ENCODE peak calls at places on chromosomes 7 and 10, in nine cellular contexts. S is H1; U is testis; B is suprapubic skin; L is CD8-positive, alpha-beta T cell; Y is HepG2; D is endodermal cell; G is kidney; Z is adrenal gland. M is an unnamed sample. For H3K4me1, the result is how much of the 10 kb centered on the place peaks cover.

GRCh38 chr10:116878123-116878522 is 28.8 kb downstream of the ENO4 start:
- DNase-seq in Z (no peak), S (no peak), B (no peak), Y (no peak), U (no peak), D (no peak), G (no peak), L (no peak), M (no peak)

GRCh38 chr10:113854019-113854756 is at the start of the genes DCLRE1A and NHLRC2:
- DNase-seq in B (peak), G (peak), Y (peak), S (peak), L (peak), U (peak), Z (peak), D (peak), M (peak)

GRCh38 chr7:86469680-86470295 is 173.9 kb upstream of the GRM3 start:
- DNase-seq in Z (peak), L (peak), D (peak), S (peak), G (no peak), Y (peak), U (peak), B (no peak), M (peak)

GRCh38 chr7:30913821-30914515 is 2.3 kb downstream of the AQP1 start:
- DNase-seq in B (no peak), Y (no peak), U (no peak), L (no peak), D (peak), G (no peak), Z (no peak), S (no peak), M (no peak)

GRCh38 chr10:132865236-132865635 is 77.1 kb downstream of the CFAP46 start:
- DNase-seq in D (peak), U (no peak), B (peak), Y (no peak), G (peak), Z (peak), S (peak), L (no peak), M (no peak)

GRCh38 chr10:58177362-58177947 is 90.2 kb downstream of the IPMK start:
- DNase-seq in B (no peak), L (no peak), U (no peak), G (no peak), D (no peak), Z (no peak), S (no peak), Y (peak), M (no peak)

GRCh38 chr10:101140084-101140949 is 9.2 kb downstream of the TLX1 start:
- DNase-seq in L (no peak), Y (no peak), S (no peak), B (no peak), G (peak), U (no peak), Z (no peak), D (peak), M (no peak)

GRCh38 chr7:92735707-92736106 is 100.7 kb downstream of the CDK6 start:
- DNase-seq in D (no peak), Z (no peak), U (no peak), L (no peak), Y (no peak), B (no peak), S (no peak), G (no peak), M (no peak)

GRCh38 chr10:120392671-120393079 is 64.4 kb upstream of the PLPP4 start:
- DNase-seq in Z (no peak), U (no peak), Y (no peak), G (no peak), B (no peak), S (no peak), D (no peak), L (no peak), M (no peak)

GRCh38 chr7:144526912-144527610 is 123.6 kb upstream of the NOBOX start:
- DNase-seq in Z (no peak), D (no peak), B (no peak), L (no peak), G (no peak), U (no peak), S (no peak), Y (no peak), M (no peak)

GRCh38 chr7:106534271-106534846 is 126.6 kb downstream of the CCDC71L start:
- DNase-seq in G (no peak), L (no peak), U (no peak), S (no peak), B (no peak), Z (no peak), D (peak), Y (no peak), M (no peak)

GRCh38 chr10:116621934-116622655 is 1.3 kb downstream of the PNLIPRP2 start:
- DNase-seq in L (no peak), D (no peak), G (no peak), Y (no peak), B (no peak), Z (no peak), U (no peak), S (no peak), M (no peak)

GRCh38 chr10:95785942-95786669 is 30.1 kb downstream of the ENTPD1 start:
- DNase-seq in L (no peak), Z (no peak), S (no peak), U (no peak), G (no peak), Y (no peak), B (no peak), D (no peak), M (no peak)

GRCh38 chr7:95989301-95989700 is 216.9 kb downstream of the DYNC1I1 start:
- DNase-seq in L (no peak), D (peak), S (no peak), G (no peak), Y (no peak), B (no peak), Z (no peak), U (peak), M (no peak)

GRCh38 chr7:17130281-17131059 is 168.0 kb upstream of the AHR start:
- DNase-seq in Z (no peak), D (peak), B (no peak), L (no peak), S (no peak), Y (peak), G (no peak), U (no peak), M (no peak)

GRCh38 chr10:35420044-35420443 is 83.7 kb downstream of the CCNY start:
- DNase-seq in Z (no peak), U (no peak), Y (no peak), D (no peak), G (no peak), L (no peak), B (no peak), S (no peak), M (no peak)

GRCh38 chr7:12369700-12370099 is 34.0 kb downstream of the VWDE start:
- DNase-seq in S (no peak), D (no peak), U (no peak), B (no peak), Z (no peak), L (no peak), G (no peak), Y (no peak), M (no peak)

GRCh38 chr7:138891446-138891810 is 89.8 kb downstream of the KIAA1549 start:
- DNase-seq in B (no peak), L (no peak), U (no peak), Z (no peak), S (no peak), D (no peak), G (no peak), Y (no peak), M (no peak)

GRCh38 chr7:37354661-37355131 is 94.0 kb downstream of the ELMO1 start:
- DNase-seq in Z (peak), G (peak), B (peak), S (no peak), Y (no peak), D (no peak), L (no peak), U (peak), M (no peak)

GRCh38 chr10:44439436-44439835 is 54.5 kb upstream of the CXCL12 start:
- DNase-seq in D (peak), G (no peak), Y (no peak), B (no peak), U (no peak), Z (no peak), S (no peak), L (no peak), M (no peak)

GRCh38 chr10:84193846-84194423 is 402 bp upstream of the CDHR1 start:
- DNase-seq in Z (no peak), G (no peak), L (no peak), B (peak), U (no peak), S (no peak), Y (no peak), D (no peak), M (no peak)

GRCh38 chr10:103519798-103520197 is 26.3 kb downstream of the NEURL1 start:
- DNase-seq in Z (no peak), B (peak), D (no peak), U (no peak), G (no peak), S (no peak), Y (no peak), L (no peak), M (no peak)

GRCh38 chr10:6297951-6298381 is 95.2 kb downstream of the PFKFB3 start:
- DNase-seq in Z (peak), L (no peak), D (no peak), G (no peak), B (no peak), U (no peak), Y (no peak), S (no peak), M (no peak)

GRCh38 chr10:119658274-119658673 is 7.1 kb downstream of the BAG3 start:
- DNase-seq in Y (peak), B (peak), S (no peak), Z (peak), L (no peak), U (peak), G (peak), D (peak), M (peak)

GRCh38 chr7:50330701-50331100 is 26.2 kb downstream of the IKZF1 start:
- DNase-seq in Y (no peak), U (no peak), S (no peak), B (no peak), D (no peak), Z (no peak), G (no peak), L (no peak), M (no peak)

GRCh38 chr7:33494473-33494872 is 365.1 kb downstream of the BBS9 start:
- DNase-seq in B (no peak), Z (no peak), Y (no peak), S (no peak), U (no peak), D (no peak), L (no peak), G (no peak), M (no peak)

GRCh38 chr10:74272288-74272687 is 121.3 kb downstream of the ADK start:
- DNase-seq in G (no peak), U (no peak), Y (no peak), L (no peak), S (no peak), Z (no peak), B (no peak), D (no peak), M (no peak)
- H3K4me1 ChIP-seq in G (under half), U (under half), Y (under half), L (under half), S (under half), Z (under half), B (under half), D (under half), M (under half)

GRCh38 chr7:151820486-151821105 is 56.3 kb downstream of the PRKAG2 start:
- DNase-seq in U (no peak), Z (no peak), L (no peak), D (no peak), S (no peak), B (no peak), Y (no peak), G (peak), M (no peak)

GRCh38 chr7:151819826-151820225 is 57.1 kb downstream of the PRKAG2 start:
- DNase-seq in Z (no peak), S (no peak), D (no peak), L (no peak), Y (no peak), U (no peak), B (no peak), G (peak), M (no peak)

GRCh38 chr7:151817981-151818673 is 58.8 kb downstream of the PRKAG2 start:
- DNase-seq in G (peak), S (no peak), D (no peak), L (no peak), B (no peak), U (no peak), Z (no peak), Y (no peak), M (no peak)

GRCh38 chr7:151817315-151817690 is 59.6 kb downstream of the PRKAG2 start:
- DNase-seq in U (no peak), B (no peak), D (no peak), Y (no peak), Z (no peak), L (no peak), G (peak), S (no peak), M (no peak)

GRCh38 chr7:151818674-151819519 is 58.0 kb downstream of the PRKAG2 start:
- DNase-seq in B (no peak), G (peak), U (no peak), L (no peak), D (peak), S (no peak), Z (no peak), Y (no peak), M (no peak)
- TF ChIP-seq CTCF in B (no peak), G (no peak), U (no peak), L (no peak), D (peak), S (peak), Z (no peak), Y (no peak), M (no peak)

GRCh38 chr10:42479057-42479456 is 159.3 kb downstream of the ZNF33B start:
- DNase-seq in S (no peak), G (no peak), B (no peak), Y (no peak), U (no peak), L (no peak), Z (no peak), D (no peak), M (no peak)

GRCh38 chr10:42477170-42477569 is 161.2 kb downstream of the ZNF33B start:
- DNase-seq in U (peak), G (no peak), D (no peak), Z (no peak), Y (no peak), B (no peak), L (no peak), S (no peak), M (peak)

GRCh38 chr10:42475168-42476098 is 162.9 kb downstream of the ZNF33B start:
- DNase-seq in B (no peak), G (peak), Y (peak), U (peak), S (no peak), L (no peak), Z (no peak), D (no peak), M (peak)

DNA sequence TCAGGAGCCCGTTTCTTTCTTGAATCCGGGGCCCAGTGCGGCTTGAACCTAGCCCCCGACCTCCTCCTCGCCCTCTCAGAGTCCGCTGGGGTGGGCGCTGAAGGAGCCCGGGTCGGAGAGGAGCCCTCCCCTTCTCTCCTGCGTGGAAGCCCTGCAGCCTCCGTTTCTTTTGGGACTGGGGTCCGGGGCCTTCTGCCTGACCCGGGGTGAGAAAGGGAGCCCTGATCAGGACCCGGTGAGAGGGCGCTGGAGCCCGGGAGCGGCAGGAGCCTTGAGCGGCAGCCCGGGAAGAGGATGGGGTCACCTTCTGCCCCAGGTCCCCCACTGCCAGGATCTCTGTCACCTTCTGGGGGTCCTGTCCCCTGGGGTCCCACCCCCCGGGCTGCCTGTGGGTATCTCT is 162.3 kb downstream of the ZNF33B start:
- DNase-seq in U (no peak), Y (no peak), Z (no peak), B (no peak), D (no peak), S (no peak), G (no peak), L (no peak), M (no peak)
- H3K4me3 ChIP-seq in U (peak), Y (no peak), Z (no peak), B (peak), D (no peak), S (no peak), G (peak), L (no peak), M (peak)

DNA sequence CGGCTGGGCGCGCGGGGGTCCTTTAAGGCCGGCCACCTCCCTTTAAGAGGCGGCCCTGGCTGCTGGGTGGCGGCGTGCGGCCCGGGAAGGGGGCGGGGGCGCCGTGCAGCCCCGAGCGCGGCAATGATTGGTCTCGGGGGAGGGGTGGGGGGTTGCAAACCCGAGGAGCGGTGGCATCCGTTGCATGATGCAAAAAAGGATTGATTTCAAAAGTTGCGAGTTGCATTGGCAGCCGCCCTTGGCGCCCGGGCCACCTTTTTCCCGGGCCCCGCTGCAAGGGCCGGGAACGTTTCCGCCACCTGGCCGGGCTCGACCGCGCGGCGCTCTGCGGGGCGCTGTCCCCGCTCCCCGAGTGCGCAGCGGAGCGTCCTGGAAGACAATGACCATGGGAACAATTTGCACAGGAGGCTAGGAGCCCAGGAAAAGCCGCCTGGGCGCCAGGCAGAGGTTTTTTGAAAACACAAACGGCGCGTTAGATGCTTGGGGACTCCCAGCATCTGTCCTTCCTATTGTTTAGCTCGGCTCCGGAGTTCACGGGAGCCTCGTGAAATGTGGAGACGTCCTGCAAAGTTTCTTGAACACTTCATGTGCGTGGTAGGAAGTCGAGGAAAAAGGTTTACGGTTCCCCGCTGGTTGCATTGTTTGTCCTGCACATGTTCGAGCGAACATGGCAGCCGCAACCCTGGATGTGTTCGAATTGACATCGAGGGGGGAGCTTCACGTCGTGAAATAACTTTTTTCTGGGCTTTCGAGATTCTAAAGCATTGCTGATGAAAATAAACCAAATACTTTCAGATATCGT is at the start of gene SEPHS1:
- DNase-seq in S (peak), G (peak), B (peak), D (peak), L (peak), U (peak), Z (peak), Y (peak), M (peak)
- H3K4me1 ChIP-seq in S (under half), G (under half), B (under half), D (under half), L (under half), U (under half), Z (under half), Y (under half), M (under half)